ENCODE peak calls at places on chromosomes 13 and 19, in ten cellular contexts. E is A549, L is GM12891, O is uterus, V is testis, J is NB4, H is ovary, Y is esophagus muscularis mucosa, K is stomach, F is HCT116. U is an unnamed sample.

GRCh38 chr13:80037505-80037888 is 303.4 kb downstream of the SPRY2 start:
- DNase-seq in E (peak), L (no peak), O (no peak), V (no peak), J (no peak), H (no peak), Y (no peak), K (no peak), F (no peak), U (peak)

GRCh38 chr19:15297416-15298224 is 34.7 kb downstream of the BRD4 start:
- DNase-seq in E (peak), L (no peak), O (no peak), V (no peak), J (no peak), H (no peak), Y (no peak), K (no peak), F (peak), U (no peak)

GRCh38 chr19:10817291-10818038 is 18.5 kb downstream of the TMED1 start:
- DNase-seq in E (no peak), L (no peak), O (peak), V (peak), J (no peak), H (peak), Y (no peak), K (peak), F (no peak), U (no peak)

GRCh38 chr19:14517840-14518505 is at the start of gene DNAJB1:
- DNase-seq in E (peak), L (peak), O (peak), V (peak), J (peak), H (peak), Y (no peak), K (peak), F (no peak), U (peak)

GRCh38 chr19:47613165-47614146 is 4.5 kb downstream of the BICRA start:
- DNase-seq in E (no peak), L (no peak), O (peak), V (no peak), J (no peak), H (no peak), Y (no peak), K (no peak), F (no peak), U (no peak)

GRCh38 chr13:87123987-87124784 is 547.0 kb upstream of the SLITRK5 start:
- DNase-seq in E (peak), L (no peak), O (no peak), V (no peak), J (peak), H (no peak), Y (no peak), K (no peak), F (peak), U (peak)

GRCh38 chr13:113149711-113150544 is 8.5 kb upstream of the PROZ start:
- DNase-seq in E (no peak), L (no peak), O (no peak), V (no peak), J (no peak), H (no peak), Y (no peak), K (no peak), F (no peak), U (no peak)

GRCh38 chr19:4371209-4371897 is 28.0 kb downstream of the MPND start:
- DNase-seq in E (no peak), L (no peak), O (no peak), V (peak), J (no peak), H (no peak), Y (no peak), K (no peak), F (no peak), U (no peak)

GRCh38 chr13:25916119-25916518 is 135.7 kb downstream of the SHISA2 start:
- DNase-seq in E (no peak), L (no peak), O (no peak), V (no peak), J (no peak), H (no peak), Y (no peak), K (no peak), F (no peak), U (no peak)

GRCh38 chr13:110024646-110024980 is 238.2 kb upstream of the IRS2 start:
- DNase-seq in E (no peak), L (no peak), O (no peak), V (no peak), J (no peak), H (no peak), Y (no peak), K (no peak), F (no peak), U (no peak)

GRCh38 chr13:113956571-113956970 is 17.3 kb downstream of the C13orf46 start:
- DNase-seq in E (no peak), L (no peak), O (no peak), V (no peak), J (no peak), H (peak), Y (no peak), K (no peak), F (no peak), U (no peak)

GRCh38 chr13:31793246-31793645 is 53.9 kb downstream of the RXFP2 start:
- DNase-seq in E (no peak), L (no peak), O (no peak), V (no peak), J (no peak), H (no peak), Y (no peak), K (no peak), F (no peak), U (no peak)

GRCh38 chr19:18306209-18306902 is 16.5 kb downstream of the LSM4 start:
- DNase-seq in E (no peak), L (no peak), O (no peak), V (no peak), J (no peak), H (peak), Y (no peak), K (no peak), F (no peak), U (no peak)

GRCh38 chr19:47094557-47095517 is 18.7 kb downstream of the ZC3H4 start:
- DNase-seq in E (no peak), L (no peak), O (no peak), V (no peak), J (peak), H (no peak), Y (no peak), K (peak), F (no peak), U (no peak)

GRCh38 chr13:95588721-95589120 is 36.2 kb downstream of the CLDN10 start:
- DNase-seq in E (no peak), L (no peak), O (no peak), V (no peak), J (peak), H (no peak), Y (no peak), K (no peak), F (no peak), U (no peak)

GRCh38 chr13:111914241-111915103 is 152.5 kb upstream of the SOX1 start:
- DNase-seq in E (no peak), L (no peak), O (no peak), V (no peak), J (no peak), H (no peak), Y (peak), K (no peak), F (no peak), U (no peak)

GRCh38 chr13:72151241-72151640 is 284.2 kb upstream of the DACH1 start:
- DNase-seq in E (no peak), L (no peak), O (no peak), V (no peak), J (no peak), H (no peak), Y (no peak), K (no peak), F (no peak), U (peak)

GRCh38 chr19:5093953-5094718 is 125.2 kb downstream of the KDM4B start:
- DNase-seq in E (no peak), L (no peak), O (no peak), V (no peak), J (no peak), H (peak), Y (no peak), K (no peak), F (no peak), U (no peak)

GRCh38 chr13:18212873-18213272 is 968.8 kb downstream of the TUBA3C start:
- DNase-seq in E (peak), L (no peak), O (no peak), V (peak), J (no peak), H (no peak), Y (no peak), K (no peak), F (no peak), U (no peak)

GRCh38 chr13:20843177-20843576 is 59.4 kb downstream of the XPO4 start:
- DNase-seq in E (no peak), L (no peak), O (no peak), V (no peak), J (no peak), H (no peak), Y (no peak), K (no peak), F (no peak), U (no peak)

GRCh38 chr13:79562557-79562956 is 81.6 kb downstream of the NDFIP2 start:
- DNase-seq in E (no peak), L (no peak), O (no peak), V (no peak), J (no peak), H (no peak), Y (no peak), K (no peak), F (no peak), U (no peak)

GRCh38 chr19:28303502-28303901 is 909.4 kb downstream of the UQCRFS1 start:
- DNase-seq in E (no peak), L (no peak), O (no peak), V (no peak), J (peak), H (no peak), Y (no peak), K (no peak), F (no peak), U (no peak)

GRCh38 chr19:50705422-50706019 is 14.1 kb downstream of the SHANK1 start:
- DNase-seq in E (peak), L (peak), O (no peak), V (peak), J (peak), H (no peak), Y (no peak), K (no peak), F (peak), U (peak)

GRCh38 chr13:59458908-59459579 is 704.7 kb downstream of the DIAPH3 start:
- DNase-seq in E (no peak), L (no peak), O (peak), V (no peak), J (no peak), H (no peak), Y (no peak), K (no peak), F (no peak), U (peak)

GRCh38 chr13:78826936-78827335 is 168.0 kb upstream of the OBI1 start:
- DNase-seq in E (no peak), L (no peak), O (no peak), V (no peak), J (no peak), H (no peak), Y (no peak), K (no peak), F (no peak), U (no peak)

GRCh38 chr19:35349614-35350521 is 2.2 kb downstream of the FFAR1 start:
- DNase-seq in E (no peak), L (no peak), O (no peak), V (no peak), J (no peak), H (peak), Y (peak), K (no peak), F (no peak), U (no peak)

GRCh38 chr13:22227895-22228294 is 557.0 kb downstream of the FGF9 start:
- DNase-seq in E (no peak), L (no peak), O (no peak), V (no peak), J (peak), H (no peak), Y (no peak), K (no peak), F (no peak), U (no peak)

GRCh38 chr19:8965887-8966286 is 44.3 kb downstream of the MUC16 start:
- DNase-seq in E (no peak), L (no peak), O (no peak), V (no peak), J (peak), H (no peak), Y (no peak), K (no peak), F (no peak), U (no peak)

GRCh38 chr13:65293530-65294198 is 1936.5 kb downstream of the PCDH9 start:
- DNase-seq in E (no peak), L (no peak), O (no peak), V (no peak), J (no peak), H (no peak), Y (no peak), K (no peak), F (no peak), U (no peak)

GRCh38 chr13:96089749-96090239 is at the start of gene HS6ST3:
- DNase-seq in E (peak), L (peak), O (peak), V (peak), J (peak), H (no peak), Y (no peak), K (peak), F (peak), U (no peak)

GRCh38 chr13:48086272-48086671 is 8.6 kb downstream of the MED4 start:
- DNase-seq in E (no peak), L (no peak), O (no peak), V (no peak), J (no peak), H (no peak), Y (no peak), K (no peak), F (no peak), U (no peak)

GRCh38 chr13:95445116-95445515 is 107.4 kb upstream of the CLDN10 start:
- DNase-seq in E (no peak), L (no peak), O (no peak), V (no peak), J (no peak), H (no peak), Y (no peak), K (no peak), F (no peak), U (no peak)

GRCh38 chr19:53079313-53079924 is 23.8 kb downstream of the ZNF160 start:
- DNase-seq in E (no peak), L (no peak), O (no peak), V (no peak), J (no peak), H (no peak), Y (no peak), K (no peak), F (no peak), U (no peak)

GRCh38 chr19:32599736-32600157 is 18.8 kb downstream of the PDCD5 start:
- DNase-seq in E (peak), L (no peak), O (no peak), V (peak), J (peak), H (no peak), Y (no peak), K (no peak), F (peak), U (peak)

GRCh38 chr19:19386373-19386869 is 19.1 kb upstream of the GATAD2A start:
- DNase-seq in E (no peak), L (no peak), O (no peak), V (no peak), J (peak), H (peak), Y (no peak), K (no peak), F (no peak), U (no peak)

GRCh38 chr13:33992891-33993336 is 175.0 kb downstream of the RFC3 start:
- DNase-seq in E (no peak), L (no peak), O (no peak), V (no peak), J (no peak), H (no peak), Y (no peak), K (no peak), F (no peak), U (no peak)

GRCh38 chr19:2507109-2507508 is 31.2 kb downstream of the GADD45B start:
- DNase-seq in E (peak), L (no peak), O (no peak), V (no peak), J (peak), H (no peak), Y (no peak), K (peak), F (peak), U (no peak)
- TF ChIP-seq POLR2A in E (no peak), L (no peak), O (no peak), V (no peak), J (no peak), H (no peak), Y (no peak), K (no peak), F (no peak), U (no peak)

DNA sequence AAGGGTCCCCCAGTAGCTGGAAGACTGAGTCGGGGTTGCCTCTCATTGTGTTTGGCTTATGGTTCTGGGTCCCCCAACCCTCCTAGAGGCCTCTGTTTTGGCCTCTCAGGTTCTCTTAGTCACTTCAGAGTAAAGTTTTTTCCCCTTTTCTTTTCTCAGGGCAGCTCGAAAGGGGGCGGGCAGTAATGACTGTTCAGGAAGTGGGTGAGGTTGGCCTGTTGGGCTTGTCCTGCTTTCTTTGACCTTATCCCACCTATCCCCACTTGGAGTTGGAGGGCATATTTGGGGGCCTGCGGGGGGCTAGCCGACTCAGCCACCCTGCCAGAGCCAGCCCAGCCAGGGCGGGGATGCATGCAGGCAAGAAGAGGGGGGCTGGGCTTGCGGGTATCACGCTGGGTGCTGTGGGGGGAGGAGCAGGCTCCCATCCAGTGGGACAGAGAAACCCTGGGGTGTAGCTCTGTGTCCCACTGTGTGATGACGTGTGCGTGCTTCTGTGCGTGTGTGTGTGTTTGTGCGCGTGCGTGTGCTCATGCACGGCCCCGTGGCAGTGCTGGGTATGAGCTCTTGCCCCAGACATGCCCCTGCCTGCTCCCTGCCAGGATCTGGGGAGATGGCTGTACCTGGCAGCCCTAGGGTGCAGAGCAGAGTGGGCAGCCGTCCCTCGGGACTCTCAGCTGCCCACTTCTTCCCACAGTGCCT is 1.4 kb downstream of the CIC start:
- DNase-seq in E (peak), L (no peak), O (peak), V (peak), J (peak), H (peak), Y (no peak), K (peak), F (no peak), U (peak)
- TF ChIP-seq POLR2A in E (peak), L (peak), O (no peak), V (no peak), J (no peak), H (no peak), Y (no peak), K (no peak), F (no peak), U (peak)

GRCh38 chr19:12484371-12485322 is at the start of gene ZNF709:
- DNase-seq in E (no peak), L (peak), O (peak), V (peak), J (peak), H (peak), Y (peak), K (peak), F (no peak), U (peak)
- TF ChIP-seq POLR2A in E (no peak), L (peak), O (peak), V (peak), J (no peak), H (peak), Y (no peak), K (no peak), F (no peak), U (peak)

DNA sequence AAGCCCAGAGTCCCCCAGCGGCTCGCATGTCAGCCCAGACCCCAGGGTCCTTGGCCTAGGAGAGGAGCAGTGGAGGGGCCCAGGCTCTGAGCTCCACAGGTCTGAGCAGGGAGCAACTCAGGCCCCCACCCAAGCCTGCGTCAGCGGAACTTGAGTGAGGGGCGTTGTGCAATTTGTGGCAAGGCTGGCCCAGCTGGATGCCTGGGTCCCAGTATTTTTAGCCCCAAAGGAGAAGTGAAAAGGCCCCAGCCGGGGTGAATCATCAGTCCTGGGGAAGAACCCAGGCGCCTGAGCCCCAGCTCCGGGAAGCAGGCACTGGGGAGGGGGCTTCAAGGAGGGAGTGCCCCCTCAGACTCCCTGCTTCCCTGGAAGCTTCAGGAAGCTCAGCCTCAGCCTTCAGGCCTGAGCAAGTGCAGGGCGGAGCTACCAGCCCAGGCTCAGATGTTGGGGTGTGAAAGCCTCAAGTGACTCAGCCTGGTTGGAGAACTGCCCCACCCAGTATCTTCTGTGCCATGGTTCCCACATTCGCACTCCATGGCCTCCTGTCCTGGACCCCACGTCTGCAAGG is 7.2 kb downstream of the MED29 start:
- DNase-seq in E (peak), L (no peak), O (peak), V (peak), J (peak), H (peak), Y (no peak), K (peak), F (peak), U (peak)
- TF ChIP-seq POLR2A in E (no peak), L (no peak), O (no peak), V (no peak), J (no peak), H (peak), Y (peak), K (no peak), F (no peak), U (no peak)

DNA sequence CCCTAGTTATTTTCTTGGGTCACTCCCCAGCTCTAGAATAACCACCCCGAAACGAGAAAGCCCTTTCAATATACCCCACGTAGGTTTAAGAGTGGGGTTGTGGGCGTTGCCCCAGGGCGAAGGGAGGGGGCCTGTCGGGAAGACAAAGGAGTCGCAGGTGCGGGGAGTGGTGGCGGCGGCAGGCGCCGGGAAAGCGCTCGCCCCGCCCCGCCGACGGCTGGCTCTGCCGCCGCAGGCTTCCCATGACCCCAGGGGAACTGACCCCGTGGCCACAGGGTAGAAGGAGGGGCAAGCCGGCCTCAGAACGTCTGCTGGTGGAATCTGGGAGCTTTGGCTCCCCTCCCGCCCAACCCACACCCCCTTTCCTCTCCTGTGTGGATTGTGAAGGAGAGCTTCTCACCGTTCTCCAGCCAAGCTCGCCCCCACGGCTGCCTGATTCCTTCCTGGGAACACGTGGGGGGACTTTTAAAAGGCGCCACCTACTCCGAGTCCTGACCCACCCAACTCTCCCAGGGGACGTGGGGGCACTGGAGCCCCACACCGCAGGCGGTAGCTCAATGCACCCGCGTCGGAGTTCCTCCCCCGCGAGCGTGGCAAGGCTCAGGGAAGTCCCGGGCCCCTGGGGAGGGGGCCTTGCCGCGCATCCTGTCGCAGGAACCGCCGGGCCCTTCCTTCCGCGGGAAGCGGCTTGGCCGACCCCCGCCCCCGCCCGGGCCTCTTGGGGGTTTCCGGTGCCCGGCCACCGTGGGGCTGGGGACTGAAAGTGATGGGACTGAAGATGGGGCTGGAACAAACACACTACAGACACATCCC is 5.5 kb downstream of the IER2 start:
- DNase-seq in E (peak), L (no peak), O (peak), V (peak), J (peak), H (peak), Y (peak), K (peak), F (no peak), U (peak)
- TF ChIP-seq POLR2A in E (no peak), L (peak), O (no peak), V (no peak), J (peak), H (no peak), Y (peak), K (no peak), F (peak), U (peak)

GRCh38 chr19:58451358-58452101 is at the start of gene ZNF324B:
- DNase-seq in E (peak), L (peak), O (peak), V (peak), J (peak), H (peak), Y (peak), K (peak), F (peak), U (peak)
- TF ChIP-seq POLR2A in E (peak), L (peak), O (peak), V (no peak), J (peak), H (no peak), Y (no peak), K (no peak), F (no peak), U (peak)

U was measured in H54.